ENCODE peak calls at places on chromosomes 1 and 21, in four cellular contexts. Z, V, U and B are unnamed samples.

GRCh38 chr1:234975941-234976871 is 152.4 kb downstream of the TOMM20 start:
- DNase-seq in U (no peak), Z (no peak), V (no peak), B (no peak)

GRCh38 chr21:46388206-46388880 is 64.4 kb downstream of the PCNT start:
- DNase-seq in Z (no peak), V (no peak), U (no peak), B (no peak)

GRCh38 chr1:1021010-1021845 is 1.3 kb downstream of the AGRN start:
- DNase-seq in U (no peak), V (peak), Z (no peak), B (no peak)

GRCh38 chr1:212718499-212718898 is 18.9 kb upstream of the BATF3 start:
- DNase-seq in U (no peak), Z (no peak), V (no peak), B (no peak)

GRCh38 chr1:72547412-72547811 is 265.1 kb upstream of the NEGR1 start:
- DNase-seq in Z (no peak), U (no peak), V (no peak), B (no peak)

GRCh38 chr1:204443260-204443619 is 31.6 kb upstream of the PPP1R15B start:
- DNase-seq in V (peak), Z (no peak), U (no peak), B (no peak)

GRCh38 chr21:23725576-23725975 is 1881.7 kb downstream of the MRPL39 start:
- DNase-seq in Z (no peak), U (no peak), V (no peak), B (no peak)

GRCh38 chr1:33225586-33225985 is 30.7 kb upstream of the ZNF362 start:
- DNase-seq in V (no peak), U (no peak), Z (no peak), B (no peak)

GRCh38 chr1:37478451-37478871 is 4.1 kb downstream of the ZC3H12A start:
- DNase-seq in U (no peak), V (no peak), Z (no peak), B (no peak)

GRCh38 chr1:26283871-26284596 is 4.1 kb downstream of the SH3BGRL3 start:
- DNase-seq in Z (no peak), U (no peak), V (no peak), B (no peak)

GRCh38 chr1:21616372-21616771 is 52.8 kb downstream of the RAP1GAP start:
- DNase-seq in U (no peak), Z (no peak), V (no peak), B (no peak)

GRCh38 chr1:52752427-52752826 is 26.2 kb downstream of the ZYG11B start:
- DNase-seq in U (no peak), Z (no peak), V (no peak), B (no peak)

GRCh38 chr1:6276765-6277555 is 16.1 kb upstream of the GPR153 start:
- DNase-seq in U (no peak), Z (no peak), V (no peak), B (no peak)

DNA sequence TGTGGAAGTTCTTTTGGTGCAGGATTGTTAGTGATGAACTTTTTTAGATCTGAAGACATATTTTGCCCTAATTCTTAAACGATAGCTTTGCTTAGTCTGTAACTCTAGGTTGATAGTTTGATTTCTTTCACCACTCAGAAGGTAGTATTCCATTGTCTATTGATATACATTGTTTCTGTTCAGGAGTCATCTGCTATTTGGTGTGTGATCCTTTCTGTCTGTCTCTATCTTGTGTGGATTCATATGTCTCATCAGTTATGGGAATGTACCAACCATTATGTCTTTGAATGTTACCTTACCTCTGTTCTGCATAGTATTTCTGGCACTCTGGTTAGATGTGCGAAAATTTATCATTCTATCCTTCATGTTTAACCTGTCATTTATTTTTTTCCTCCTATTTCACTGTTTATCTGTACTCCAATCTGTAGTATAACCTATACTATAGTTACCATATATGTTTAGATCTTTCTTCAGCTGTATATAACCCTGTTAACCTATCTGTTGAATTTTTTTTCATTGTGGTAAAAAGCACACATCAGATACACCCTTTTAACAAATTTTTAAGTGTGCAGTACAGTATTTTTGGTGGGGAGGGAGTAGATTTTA is 5.7 kb downstream of the MARK1 start:
- DNase-seq in V (no peak), Z (no peak), U (no peak), B (no peak)
- TF ChIP-seq CTCF in V (no peak), Z (no peak), U (no peak), B (no peak)

DNA sequence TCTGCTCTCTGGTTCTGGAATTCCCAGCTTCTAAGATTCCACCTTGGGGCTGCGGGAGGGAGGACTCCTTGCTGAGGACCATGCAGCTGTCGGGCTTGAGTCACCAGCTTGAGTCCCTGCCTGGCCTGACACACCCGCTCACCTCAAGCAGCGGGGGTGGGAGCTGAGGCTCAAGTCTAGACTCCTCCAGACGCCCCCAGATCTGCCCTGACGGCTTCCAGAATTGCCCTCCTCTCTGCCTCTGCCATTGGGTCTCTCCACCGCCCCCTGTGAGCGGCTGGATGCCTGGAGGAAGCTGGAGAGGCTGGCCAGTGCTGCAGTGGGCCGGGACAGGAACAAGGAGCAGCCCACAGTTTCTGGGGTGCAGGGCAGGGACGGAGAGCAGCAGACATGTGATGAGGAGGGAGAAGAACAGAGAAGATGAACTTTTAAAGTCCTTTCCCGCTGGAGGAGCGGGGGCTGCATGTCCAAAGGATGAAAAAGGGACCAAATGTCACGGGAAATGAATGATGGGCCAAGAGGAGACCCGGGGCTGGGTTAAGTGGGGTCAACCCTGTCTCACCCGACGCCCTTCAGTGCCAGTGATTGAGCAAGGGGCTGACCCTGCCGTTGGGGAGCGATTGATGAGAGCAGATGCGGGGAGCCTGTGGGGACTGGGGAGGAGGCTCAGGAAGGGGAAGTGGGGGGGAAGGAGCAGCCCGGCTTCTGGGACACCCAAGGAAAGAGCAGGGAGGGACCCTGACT is 13.5 kb downstream of the CRABP2 start:
- DNase-seq in Z (no peak), U (no peak), V (no peak), B (no peak)
- TF ChIP-seq CTCF in Z (no peak), U (no peak), V (no peak), B (no peak)

GRCh38 chr21:17048974-17049373 is 463.9 kb upstream of the CXADR start:
- DNase-seq in V (no peak), Z (no peak), U (no peak), B (no peak)

GRCh38 chr21:17044696-17045095 is 468.1 kb upstream of the CXADR start:
- DNase-seq in U (no peak), Z (no peak), V (no peak), B (no peak)

GRCh38 chr21:17050646-17051045 is 462.2 kb upstream of the CXADR start:
- DNase-seq in Z (no peak), V (no peak), U (no peak), B (no peak)

GRCh38 chr21:17050156-17050555 is 462.7 kb upstream of the CXADR start:
- DNase-seq in V (no peak), U (no peak), Z (no peak), B (no peak)

DNA sequence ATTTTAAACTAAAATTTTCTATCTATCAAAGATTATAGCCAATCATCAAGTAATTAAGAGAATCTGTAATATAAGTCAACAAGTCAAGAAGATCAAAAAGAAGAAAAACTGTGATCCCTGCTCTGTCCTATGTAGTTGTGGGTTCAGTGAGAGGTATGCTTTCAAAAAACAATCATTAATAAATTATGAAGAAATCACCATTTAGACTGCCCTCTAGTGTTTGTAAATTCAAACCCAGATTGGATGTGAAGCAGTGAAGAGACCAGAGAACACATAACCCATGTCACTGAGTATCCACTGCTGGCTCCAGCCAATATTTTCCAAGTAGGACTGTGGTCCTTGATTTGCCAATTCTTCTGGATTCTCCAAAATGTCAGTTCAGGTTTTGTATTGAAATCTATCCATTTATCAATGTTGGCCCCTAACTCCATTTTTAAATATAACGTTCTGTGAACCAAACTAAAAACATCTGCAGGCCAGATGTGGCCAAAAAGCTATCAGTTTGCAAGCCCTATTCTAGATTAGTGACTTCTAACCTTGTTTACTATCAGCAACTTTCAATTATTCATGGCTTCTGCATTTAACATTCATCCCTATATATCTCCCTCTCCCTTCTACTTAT is 467.5 kb upstream of the CXADR start:
- DNase-seq in V (no peak), U (no peak), Z (no peak), B (no peak)
- TF ChIP-seq CTCF in V (no peak), U (no peak), Z (peak), B (no peak)

GRCh38 chr1:171653796-171654704 is 1.6 kb upstream of the MYOC start:
- DNase-seq in V (no peak), Z (no peak), U (no peak), B (no peak)

GRCh38 chr1:171652234-171652822 is at the start of gene MYOC:
- DNase-seq in Z (no peak), U (no peak), V (no peak), B (no peak)

GRCh38 chr1:171654705-171655214 is 2.3 kb upstream of the MYOC start:
- DNase-seq in V (no peak), U (no peak), Z (no peak), B (no peak)

GRCh38 chr1:171661076-171661650 is 8.7 kb upstream of the MYOC start:
- DNase-seq in V (no peak), Z (no peak), U (no peak), B (no peak)

GRCh38 chr1:171655215-171656116 is 3.0 kb upstream of the MYOC start:
- DNase-seq in Z (peak), U (peak), V (peak), B (peak)
- TF ChIP-seq CTCF in Z (peak), U (peak), V (no peak), B (peak)